ENCODE peak calls at places on chromosomes 7 and 10, in eight cellular contexts. One of them, this sample, is unnamed.

GRCh38 chr7:39688611-39689485 is 65.5 kb downstream of the RALA start:
- DNase-seq in foreskin keratinocyte: peak
- DNase-seq in activated CD4-positive, alpha-beta T cell treated with anti-CD3 and anti-CD28 coated beads for 4 hours: no peak
- DNase-seq in GM13977: no peak
- DNase-seq in fibroblast of pulmonary artery: no peak
- DNase-seq in stimulated activated CD8-positive, alpha-beta memory T cell treated with anti-CD3 and anti-CD28 coated beads, Interleukin-4, amount 100 ng/mL, for 1 hour: no peak
- DNase-seq in adrenal gland: no peak
- DNase-seq in NCI-H774: no peak
- DNase-seq in this sample: no peak

GRCh38 chr7:114648680-114649079 is 234.1 kb downstream of the FOXP2 start:
- DNase-seq in stimulated activated CD8-positive, alpha-beta memory T cell treated with anti-CD3 and anti-CD28 coated beads, Interleukin-4, amount 100 ng/mL, for 1 hour: no peak
- DNase-seq in fibroblast of pulmonary artery: no peak
- DNase-seq in GM13977: no peak
- DNase-seq in NCI-H774: peak
- DNase-seq in adrenal gland: no peak
- DNase-seq in foreskin keratinocyte: no peak
- DNase-seq in activated CD4-positive, alpha-beta T cell treated with anti-CD3 and anti-CD28 coated beads for 4 hours: no peak
- DNase-seq in this sample: no peak

GRCh38 chr10:68133553-68133952 is 24.3 kb downstream of the MYPN start:
- DNase-seq in fibroblast of pulmonary artery: no peak
- DNase-seq in stimulated activated CD8-positive, alpha-beta memory T cell treated with anti-CD3 and anti-CD28 coated beads, Interleukin-4, amount 100 ng/mL, for 1 hour: no peak
- DNase-seq in activated CD4-positive, alpha-beta T cell treated with anti-CD3 and anti-CD28 coated beads for 4 hours: no peak
- DNase-seq in foreskin keratinocyte: no peak
- DNase-seq in NCI-H774: no peak
- DNase-seq in adrenal gland: no peak
- DNase-seq in GM13977: no peak
- DNase-seq in this sample: peak

GRCh38 chr10:43203491-43204393 is 63.1 kb downstream of the RASGEF1A start:
- DNase-seq in GM13977: no peak
- DNase-seq in adrenal gland: peak
- DNase-seq in activated CD4-positive, alpha-beta T cell treated with anti-CD3 and anti-CD28 coated beads for 4 hours: no peak
- DNase-seq in fibroblast of pulmonary artery: peak
- DNase-seq in NCI-H774: peak
- DNase-seq in foreskin keratinocyte: peak
- DNase-seq in stimulated activated CD8-positive, alpha-beta memory T cell treated with anti-CD3 and anti-CD28 coated beads, Interleukin-4, amount 100 ng/mL, for 1 hour: no peak
- DNase-seq in this sample: peak

GRCh38 chr7:139853576-139854511 is 24.8 kb downstream of the TBXAS1 start:
- DNase-seq in stimulated activated CD8-positive, alpha-beta memory T cell treated with anti-CD3 and anti-CD28 coated beads, Interleukin-4, amount 100 ng/mL, for 1 hour: no peak
- DNase-seq in adrenal gland: peak
- DNase-seq in GM13977: no peak
- DNase-seq in fibroblast of pulmonary artery: peak
- DNase-seq in NCI-H774: no peak
- DNase-seq in activated CD4-positive, alpha-beta T cell treated with anti-CD3 and anti-CD28 coated beads for 4 hours: no peak
- DNase-seq in foreskin keratinocyte: peak
- DNase-seq in this sample: no peak

GRCh38 chr10:51341216-51341615 is 266.9 kb downstream of the PRKG1 start:
- DNase-seq in fibroblast of pulmonary artery: peak
- DNase-seq in GM13977: no peak
- DNase-seq in NCI-H774: no peak
- DNase-seq in foreskin keratinocyte: peak
- DNase-seq in activated CD4-positive, alpha-beta T cell treated with anti-CD3 and anti-CD28 coated beads for 4 hours: no peak
- DNase-seq in adrenal gland: no peak
- DNase-seq in stimulated activated CD8-positive, alpha-beta memory T cell treated with anti-CD3 and anti-CD28 coated beads, Interleukin-4, amount 100 ng/mL, for 1 hour: no peak
- DNase-seq in this sample: no peak

GRCh38 chr10:49612513-49613159 is 1.2 kb upstream of the CHAT start:
- DNase-seq in adrenal gland: no peak
- DNase-seq in activated CD4-positive, alpha-beta T cell treated with anti-CD3 and anti-CD28 coated beads for 4 hours: no peak
- DNase-seq in fibroblast of pulmonary artery: no peak
- DNase-seq in foreskin keratinocyte: no peak
- DNase-seq in NCI-H774: no peak
- DNase-seq in stimulated activated CD8-positive, alpha-beta memory T cell treated with anti-CD3 and anti-CD28 coated beads, Interleukin-4, amount 100 ng/mL, for 1 hour: no peak
- DNase-seq in GM13977: peak
- DNase-seq in this sample: no peak

GRCh38 chr10:2921956-2922680 is 145.2 kb upstream of the PFKP start:
- DNase-seq in foreskin keratinocyte: no peak
- DNase-seq in GM13977: no peak
- DNase-seq in activated CD4-positive, alpha-beta T cell treated with anti-CD3 and anti-CD28 coated beads for 4 hours: no peak
- DNase-seq in stimulated activated CD8-positive, alpha-beta memory T cell treated with anti-CD3 and anti-CD28 coated beads, Interleukin-4, amount 100 ng/mL, for 1 hour: no peak
- DNase-seq in NCI-H774: no peak
- DNase-seq in adrenal gland: no peak
- DNase-seq in fibroblast of pulmonary artery: no peak
- DNase-seq in this sample: no peak

GRCh38 chr7:105205592-105206211 is 183.0 kb downstream of the SRPK2 start:
- DNase-seq in fibroblast of pulmonary artery: peak
- DNase-seq in stimulated activated CD8-positive, alpha-beta memory T cell treated with anti-CD3 and anti-CD28 coated beads, Interleukin-4, amount 100 ng/mL, for 1 hour: no peak
- DNase-seq in GM13977: no peak
- DNase-seq in activated CD4-positive, alpha-beta T cell treated with anti-CD3 and anti-CD28 coated beads for 4 hours: peak
- DNase-seq in NCI-H774: no peak
- DNase-seq in foreskin keratinocyte: no peak
- DNase-seq in adrenal gland: no peak
- DNase-seq in this sample: no peak

GRCh38 chr7:39952378-39952777 is 2.3 kb downstream of the CDK13 start:
- DNase-seq in foreskin keratinocyte: peak
- DNase-seq in NCI-H774: no peak
- DNase-seq in GM13977: no peak
- DNase-seq in adrenal gland: no peak
- DNase-seq in activated CD4-positive, alpha-beta T cell treated with anti-CD3 and anti-CD28 coated beads for 4 hours: no peak
- DNase-seq in stimulated activated CD8-positive, alpha-beta memory T cell treated with anti-CD3 and anti-CD28 coated beads, Interleukin-4, amount 100 ng/mL, for 1 hour: no peak
- DNase-seq in fibroblast of pulmonary artery: peak
- DNase-seq in this sample: no peak

GRCh38 chr7:50068850-50069551 is 24.0 kb downstream of the ZPBP start:
- DNase-seq in activated CD4-positive, alpha-beta T cell treated with anti-CD3 and anti-CD28 coated beads for 4 hours: peak
- DNase-seq in stimulated activated CD8-positive, alpha-beta memory T cell treated with anti-CD3 and anti-CD28 coated beads, Interleukin-4, amount 100 ng/mL, for 1 hour: no peak
- DNase-seq in NCI-H774: peak
- DNase-seq in adrenal gland: peak
- DNase-seq in GM13977: peak
- DNase-seq in fibroblast of pulmonary artery: peak
- DNase-seq in foreskin keratinocyte: peak
- DNase-seq in this sample: no peak

GRCh38 chr10:49739426-49739825 is 22.7 kb downstream of the OGDHL start:
- DNase-seq in NCI-H774: no peak
- DNase-seq in foreskin keratinocyte: no peak
- DNase-seq in stimulated activated CD8-positive, alpha-beta memory T cell treated with anti-CD3 and anti-CD28 coated beads, Interleukin-4, amount 100 ng/mL, for 1 hour: no peak
- DNase-seq in activated CD4-positive, alpha-beta T cell treated with anti-CD3 and anti-CD28 coated beads for 4 hours: no peak
- DNase-seq in fibroblast of pulmonary artery: no peak
- DNase-seq in GM13977: no peak
- DNase-seq in adrenal gland: peak
- DNase-seq in this sample: no peak

GRCh38 chr10:12279281-12279680 is 70.1 kb upstream of the CAMK1D start:
- DNase-seq in fibroblast of pulmonary artery: no peak
- DNase-seq in foreskin keratinocyte: no peak
- DNase-seq in activated CD4-positive, alpha-beta T cell treated with anti-CD3 and anti-CD28 coated beads for 4 hours: no peak
- DNase-seq in adrenal gland: no peak
- DNase-seq in GM13977: no peak
- DNase-seq in NCI-H774: no peak
- DNase-seq in stimulated activated CD8-positive, alpha-beta memory T cell treated with anti-CD3 and anti-CD28 coated beads, Interleukin-4, amount 100 ng/mL, for 1 hour: no peak
- DNase-seq in this sample: no peak

GRCh38 chr10:132876967-132877366 is 65.4 kb downstream of the CFAP46 start:
- DNase-seq in foreskin keratinocyte: no peak
- DNase-seq in adrenal gland: no peak
- DNase-seq in stimulated activated CD8-positive, alpha-beta memory T cell treated with anti-CD3 and anti-CD28 coated beads, Interleukin-4, amount 100 ng/mL, for 1 hour: no peak
- DNase-seq in GM13977: no peak
- DNase-seq in activated CD4-positive, alpha-beta T cell treated with anti-CD3 and anti-CD28 coated beads for 4 hours: no peak
- DNase-seq in NCI-H774: no peak
- DNase-seq in fibroblast of pulmonary artery: no peak
- DNase-seq in this sample: peak